ENCODE peak calls at places on chromosomes 2 and 18, in nine cellular contexts. H, R, K, I, W, F, B, L and C are unnamed samples. For H3K36me3, the result is how much of the 10 kb centered on the place peaks cover.

GRCh38 chr2:168253379-168253778 is 6.0 kb upstream of the STK39 start:
- DNase-seq in K (no peak), R (no peak), B (no peak), F (no peak), L (no peak), I (no peak), H (no peak), W (no peak), C (no peak)

GRCh38 chr2:241272722-241273551 is 42.5 kb downstream of the HDLBP start:
- DNase-seq in H (peak), K (peak), W (peak), R (peak), L (peak), B (peak), F (peak), I (no peak), C (peak)

GRCh38 chr2:172230783-172231446 is 128.2 kb upstream of the DLX2 start:
- DNase-seq in K (no peak), R (no peak), L (no peak), H (no peak), I (no peak), F (no peak), W (no peak), B (peak), C (no peak)

GRCh38 chr2:28528206-28528605 is 32.3 kb downstream of the PLB1 start:
- DNase-seq in L (no peak), B (no peak), W (no peak), R (no peak), I (no peak), F (no peak), K (no peak), H (no peak), C (no peak)

GRCh38 chr2:84846041-84846663 is 34.7 kb downstream of the TRABD2A start:
- DNase-seq in F (no peak), K (no peak), I (no peak), W (no peak), B (peak), H (peak), L (peak), R (no peak), C (no peak)

GRCh38 chr2:195318440-195319111 is 338.4 kb upstream of the SLC39A10 start:
- DNase-seq in R (peak), F (no peak), K (no peak), L (no peak), W (no peak), I (no peak), H (peak), B (peak), C (no peak)

GRCh38 chr18:23357992-23358594 is 95.0 kb upstream of the RIOK3 start:
- DNase-seq in F (no peak), R (no peak), K (no peak), H (no peak), W (peak), I (no peak), B (no peak), L (no peak), C (no peak)

GRCh38 chr18:48563027-48563426 is 24.2 kb downstream of the CTIF start:
- DNase-seq in I (no peak), K (no peak), L (no peak), F (no peak), R (peak), H (peak), B (peak), W (no peak), C (no peak)

GRCh38 chr2:158816797-158817196 is 21.7 kb downstream of the DAPL1 start:
- DNase-seq in R (no peak), K (no peak), H (no peak), L (no peak), I (no peak), W (no peak), B (no peak), F (no peak), C (no peak)

GRCh38 chr2:169891593-169892298 is 64.5 kb downstream of the UBR3 start:
- DNase-seq in H (peak), F (no peak), K (no peak), W (no peak), I (no peak), R (peak), L (no peak), B (no peak), C (no peak)

GRCh38 chr18:79728931-79729586 is 49.5 kb downstream of the CTDP1 start:
- DNase-seq in F (no peak), K (no peak), B (no peak), I (no peak), R (no peak), L (no peak), W (no peak), H (no peak), C (no peak)

GRCh38 chr2:127590386-127591190 is 55.1 kb downstream of the MYO7B start:
- DNase-seq in H (no peak), B (peak), K (no peak), L (no peak), W (no peak), R (no peak), I (no peak), F (no peak), C (no peak)

GRCh38 chr18:63188063-63188462 is 131.5 kb downstream of the BCL2 start:
- DNase-seq in H (no peak), F (no peak), B (no peak), K (no peak), L (no peak), W (no peak), R (no peak), I (no peak), C (no peak)

GRCh38 chr2:112055833-112056625 is 960 bp downstream of the TMEM87B start:
- DNase-seq in K (peak), R (peak), W (no peak), L (peak), H (peak), F (no peak), I (peak), B (peak), C (peak)

GRCh38 chr18:8525692-8526091 is 83.5 kb upstream of the RAB12 start:
- DNase-seq in W (no peak), B (peak), I (no peak), F (no peak), R (no peak), K (no peak), H (no peak), L (no peak), C (no peak)

GRCh38 chr2:216535454-216535995 is 36.9 kb downstream of the RPL37A start:
- DNase-seq in I (no peak), F (no peak), K (peak), H (peak), L (no peak), B (peak), R (peak), W (peak), C (peak)

GRCh38 chr2:113876503-113877387 is 13.1 kb upstream of the ACTR3 start:
- DNase-seq in B (peak), I (no peak), K (no peak), H (no peak), R (peak), W (no peak), F (peak), L (peak), C (no peak)

GRCh38 chr2:95326433-95327140 is 29.4 kb downstream of the KCNIP3 start:
- DNase-seq in F (no peak), R (no peak), B (no peak), H (no peak), I (no peak), L (no peak), W (no peak), K (no peak), C (peak)

GRCh38 chr18:44098551-44099098 is 582.1 kb upstream of the SETBP1 start:
- DNase-seq in R (no peak), F (no peak), L (no peak), H (peak), W (no peak), B (peak), I (no peak), K (no peak), C (no peak)

GRCh38 chr2:181861379-181861778 is 30.2 kb upstream of the ITPRID2 start:
- DNase-seq in F (no peak), R (no peak), H (no peak), L (no peak), B (no peak), W (no peak), I (no peak), K (no peak), C (no peak)

GRCh38 chr18:79200546-79201268 is 131.5 kb downstream of the ATP9B start:
- DNase-seq in L (no peak), H (peak), B (peak), I (no peak), W (no peak), F (no peak), R (peak), K (peak), C (no peak)

GRCh38 chr18:70194227-70194890 is 11.1 kb downstream of the RTTN start:
- DNase-seq in K (no peak), I (no peak), B (no peak), F (no peak), H (no peak), L (no peak), W (no peak), R (no peak), C (no peak)

GRCh38 chr2:50346586-50347351 is 685.2 kb downstream of the NRXN1 start:
- DNase-seq in L (no peak), R (no peak), B (peak), H (no peak), I (no peak), W (no peak), F (no peak), K (no peak), C (no peak)

GRCh38 chr2:28318462-28319117 is 74.1 kb upstream of the FOSL2 start:
- DNase-seq in K (no peak), H (no peak), B (peak), L (no peak), R (no peak), W (no peak), I (no peak), F (no peak), C (no peak)

GRCh38 chr18:60117321-60117720 is 217.5 kb downstream of the PMAIP1 start:
- DNase-seq in F (no peak), I (no peak), H (no peak), K (no peak), B (peak), W (no peak), L (no peak), R (no peak), C (no peak)

GRCh38 chr2:129781749-129782617 is 197.5 kb upstream of the RAB6C start:
- DNase-seq in R (no peak), H (no peak), B (peak), W (no peak), I (no peak), F (no peak), K (no peak), L (no peak), C (no peak)

GRCh38 chr2:221975151-221975550 is 323.6 kb downstream of the PAX3 start:
- DNase-seq in B (no peak), I (no peak), R (no peak), F (no peak), K (no peak), W (no peak), L (no peak), H (no peak), C (no peak)

GRCh38 chr2:229083606-229084349 is 187.3 kb downstream of the PID1 start:
- DNase-seq in W (no peak), B (no peak), L (no peak), K (no peak), R (no peak), F (no peak), H (no peak), I (no peak), C (no peak)

GRCh38 chr2:11701831-11702301 is 31.9 kb upstream of the NTSR2 start:
- DNase-seq in L (no peak), B (no peak), R (peak), I (no peak), F (no peak), W (no peak), H (no peak), K (no peak), C (peak)

GRCh38 chr2:156343096-156343939 is 10.8 kb upstream of the NR4A2 start:
- DNase-seq in H (no peak), L (no peak), B (no peak), R (no peak), W (no peak), I (no peak), K (no peak), F (no peak), C (no peak)

GRCh38 chr2:158671381-158672245 is 123.5 kb upstream of the DAPL1 start:
- DNase-seq in B (no peak), W (no peak), H (no peak), F (no peak), R (no peak), L (no peak), I (no peak), K (no peak), C (no peak)

GRCh38 chr2:191170773-191171172 is 20.0 kb upstream of the STAT4 start:
- DNase-seq in F (no peak), K (no peak), I (no peak), B (no peak), L (no peak), W (no peak), R (no peak), H (no peak), C (no peak)
- H3K27ac ChIP-seq in F (no peak), K (no peak), I (peak), B (no peak), L (no peak), W (no peak), R (peak), H (no peak), C (peak)

DNA sequence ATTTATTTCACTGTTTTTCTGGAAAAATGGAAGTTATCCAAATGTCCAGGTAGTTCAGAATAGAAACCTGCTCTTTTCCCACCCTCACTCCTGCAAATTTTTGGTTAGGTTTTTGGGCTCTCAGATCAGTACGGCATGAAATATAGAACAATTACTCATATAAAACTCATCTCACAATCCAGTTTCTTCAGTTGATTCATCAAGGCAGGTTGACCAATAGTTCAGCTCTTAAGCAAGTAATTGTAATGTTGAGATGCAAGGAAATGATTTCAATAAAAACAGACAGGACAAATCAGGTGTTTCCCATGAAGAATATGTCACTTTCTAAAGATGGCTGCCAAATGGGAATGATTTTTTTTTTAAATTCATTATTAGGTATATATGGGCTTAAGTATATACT is 2.0 kb downstream of the RAB27B start:
- DNase-seq in F (no peak), L (no peak), W (no peak), I (no peak), R (no peak), B (no peak), H (no peak), K (no peak), C (no peak)
- H3K36me3 ChIP-seq in F (under half), L (under half), W (under half), I (under half), R (under half), B (under half), H (under half), K (under half), C (under half)

DNA sequence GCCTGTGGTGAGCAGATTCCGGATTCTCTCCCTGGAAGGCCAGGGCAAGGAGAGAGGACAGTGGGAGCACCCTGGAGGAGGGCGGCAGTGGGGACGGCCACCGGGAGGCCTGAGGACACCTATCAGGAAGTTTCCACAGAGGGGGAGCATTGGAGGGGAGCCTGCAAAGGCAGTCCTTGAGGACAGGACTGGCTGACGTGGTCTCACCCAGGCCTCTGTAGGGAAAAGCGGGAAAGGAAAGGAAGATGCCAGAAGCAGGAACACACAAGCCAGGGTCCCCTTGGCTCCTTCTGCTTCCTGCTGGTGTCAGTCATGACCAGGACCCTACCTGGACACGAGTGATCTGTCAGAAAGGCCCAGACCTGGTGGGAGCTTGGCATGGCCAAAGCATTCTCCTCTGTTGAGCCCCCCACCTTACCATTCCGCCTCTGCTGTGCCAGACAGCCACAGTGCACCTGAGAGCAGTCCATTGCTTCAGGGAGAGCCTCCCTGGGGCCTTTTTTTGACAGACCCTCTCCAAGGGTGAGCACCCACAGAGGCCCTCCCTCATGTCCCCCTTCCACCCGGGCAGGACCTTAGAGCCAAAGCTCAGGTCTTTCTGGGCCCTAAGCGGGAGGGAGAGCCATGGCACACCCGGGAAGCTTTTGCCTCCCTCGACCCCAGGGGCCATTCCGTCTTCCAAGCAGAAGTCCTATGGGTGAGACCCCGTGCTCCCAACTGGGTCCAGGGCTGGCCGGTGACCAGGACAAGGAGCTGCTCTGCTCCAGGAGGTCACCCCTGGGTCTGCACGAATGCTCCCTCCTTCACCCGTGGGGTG is 333.1 kb downstream of the DYSF start:
- DNase-seq in R (no peak), W (no peak), H (no peak), B (peak), I (no peak), K (peak), L (no peak), F (no peak), C (no peak)
- H3K27ac ChIP-seq in R (no peak), W (no peak), H (no peak), B (no peak), I (no peak), K (no peak), L (no peak), F (no peak), C (no peak)

GRCh38 chr2:218230882-218231281 is 13.9 kb downstream of the ARPC2 start:
- DNase-seq in H (peak), I (no peak), F (no peak), R (peak), W (no peak), L (no peak), K (no peak), B (no peak), C (no peak)
- H3K36me3 ChIP-seq in H (under half), I (under half), F (half or more), R (under half), W (under half), L (half or more), K (half or more), B (half or more), C (under half)

GRCh38 chr2:47568164-47568861 is 165.4 kb downstream of the MSH2 start:
- DNase-seq in L (no peak), R (no peak), F (no peak), W (no peak), I (no peak), H (no peak), K (no peak), B (no peak), C (no peak)
- H3K27ac ChIP-seq in L (no peak), R (no peak), F (no peak), W (no peak), I (no peak), H (no peak), K (no peak), B (no peak), C (no peak)

DNA sequence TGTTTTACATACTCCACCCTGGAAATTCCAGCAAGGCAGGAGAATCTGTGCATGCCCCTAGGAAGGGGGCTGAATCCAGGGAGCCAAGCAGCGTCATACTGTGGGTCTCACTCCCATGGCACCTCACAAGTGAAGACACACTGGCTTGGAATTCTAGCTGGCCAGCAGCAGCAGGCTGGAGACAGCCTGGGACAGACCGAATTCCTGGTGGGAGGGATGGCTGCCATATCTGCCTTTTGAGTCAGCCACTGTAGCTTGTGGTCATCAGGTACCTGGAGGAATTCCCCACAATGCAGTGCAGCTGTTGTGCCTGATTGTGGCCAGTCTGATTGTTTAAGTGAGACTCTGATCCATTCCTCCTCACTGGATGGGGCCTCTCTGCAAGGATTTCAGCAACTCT is 1817.3 kb downstream of the SUCLG1 start:
- DNase-seq in K (no peak), L (no peak), W (no peak), R (no peak), H (no peak), B (no peak), I (no peak), F (no peak), C (no peak)
- H3K36me3 ChIP-seq in K (under half), L (under half), W (under half), R (under half), H (under half), B (under half), I (under half), F (under half), C (under half)

GRCh38 chr2:186036862-186037449 is 298.4 kb downstream of the FSIP2 start:
- DNase-seq in H (no peak), R (no peak), K (no peak), B (no peak), I (no peak), F (no peak), W (no peak), L (no peak), C (no peak)
- H3K27ac ChIP-seq in H (no peak), R (no peak), K (no peak), B (no peak), I (no peak), F (no peak), W (no peak), L (no peak), C (no peak)

GRCh38 chr2:131058214-131058613 is 35.0 kb downstream of the FAM168B start:
- DNase-seq in F (no peak), L (no peak), K (no peak), I (no peak), W (no peak), R (no peak), H (no peak), B (no peak), C (no peak)

GRCh38 chr2:131058905-131059304 is 34.4 kb downstream of the FAM168B start:
- DNase-seq in H (no peak), I (no peak), L (no peak), K (no peak), R (no peak), B (no peak), F (no peak), W (no peak), C (no peak)

GRCh38 chr2:131054488-131054887 is 38.8 kb downstream of the FAM168B start:
- DNase-seq in R (no peak), I (no peak), W (no peak), B (no peak), K (no peak), F (no peak), H (no peak), L (no peak), C (no peak)

GRCh38 chr2:131055169-131056065 is 37.8 kb downstream of the FAM168B start:
- DNase-seq in F (no peak), I (no peak), L (no peak), R (no peak), H (no peak), B (no peak), K (no peak), W (no peak), C (peak)

GRCh38 chr2:131056204-131056975 is 36.9 kb downstream of the FAM168B start:
- DNase-seq in R (no peak), B (no peak), K (no peak), H (no peak), I (no peak), W (no peak), L (no peak), F (no peak), C (peak)
- H3K36me3 ChIP-seq in R (under half), B (half or more), K (half or more), H (under half), I (under half), W (under half), L (half or more), F (half or more), C (under half)